ENCODE peak calls at places on chromosomes 1 and 21, in nine cellular contexts. J is smooth muscle cell of the brain vasculature; G is activated T-cell treated with anti-CD3 and anti-CD28 coated beads for 48 hours; L is pancreas; D is NCI-H510A treated with DMSO at 0.1 percent for 48 hours; N is left kidney; A is activated effector memory CD4-positive, alpha-beta T cell treated with anti-CD3 and anti-CD28 coated beads, Interleukin-2, amount 50 U/mL, for 16 hours; Z is caudate nucleus; S is CD8-positive, alpha-beta memory T cell. V is an unnamed sample.

GRCh38 chr1:220219865-220220698 is 52.2 kb downstream of the RAB3GAP2 start:
- DNase-seq in G (no peak), D (no peak), J (no peak), L (no peak), N (no peak), S (no peak), Z (no peak), A (no peak), V (no peak)

GRCh38 chr1:104648269-104648691 is 898.6 kb downstream of the AMY1C start:
- DNase-seq in L (no peak), A (no peak), Z (no peak), G (no peak), N (peak), J (no peak), S (no peak), D (peak), V (no peak)

GRCh38 chr1:70990460-70991253 is 57.0 kb downstream of the PTGER3 start:
- DNase-seq in G (no peak), J (no peak), S (no peak), D (peak), L (no peak), N (peak), A (no peak), Z (no peak), V (no peak)

GRCh38 chr1:227437495-227438008 is 119.3 kb upstream of the CDC42BPA start:
- DNase-seq in L (no peak), A (no peak), S (no peak), G (no peak), D (peak), J (peak), Z (no peak), N (peak), V (no peak)

GRCh38 chr21:25175938-25176337 is 431.3 kb downstream of the MRPL39 start:
- DNase-seq in L (no peak), D (no peak), S (no peak), N (no peak), J (no peak), G (no peak), Z (no peak), A (no peak), V (no peak)

GRCh38 chr1:201347498-201348210 is 29.8 kb downstream of the TNNT2 start:
- DNase-seq in S (no peak), Z (no peak), L (no peak), D (no peak), J (no peak), A (no peak), N (no peak), G (no peak), V (no peak)

GRCh38 chr1:204647114-204647804 is 38.3 kb downstream of the LRRN2 start:
- DNase-seq in Z (no peak), G (peak), A (no peak), S (no peak), L (no peak), D (peak), N (peak), J (no peak), V (peak)

GRCh38 chr1:195804547-195804946 is 803.7 kb downstream of the KCNT2 start:
- DNase-seq in D (peak), S (no peak), J (no peak), A (no peak), L (no peak), N (no peak), Z (no peak), G (no peak), V (no peak)

GRCh38 chr1:18902523-18903312 is at the start of gene ALDH4A1:
- DNase-seq in N (peak), Z (peak), D (peak), A (peak), J (peak), G (peak), S (peak), L (peak), V (peak)

GRCh38 chr1:153919879-153920852 is 2.6 kb downstream of the GATAD2B start:
- DNase-seq in L (no peak), A (no peak), J (no peak), N (peak), Z (no peak), D (peak), S (no peak), G (no peak), V (no peak)

GRCh38 chr1:185170291-185170848 is 13.4 kb downstream of the SWT1 start:
- DNase-seq in A (no peak), G (peak), J (peak), D (peak), L (no peak), Z (peak), N (peak), S (no peak), V (no peak)

GRCh38 chr1:44713321-44713781 is 17.6 kb downstream of the RNU5D-1 start:
- DNase-seq in Z (no peak), D (peak), G (no peak), N (peak), S (no peak), A (no peak), L (no peak), J (no peak), V (no peak)

GRCh38 chr1:85581802-85582686 is 1.5 kb downstream of the CCN1 start:
- DNase-seq in A (no peak), S (no peak), Z (no peak), G (no peak), L (no peak), N (peak), D (peak), J (no peak), V (peak)

GRCh38 chr1:25549273-25550154 is 6.1 kb downstream of the LDLRAP1 start:
- DNase-seq in S (peak), J (no peak), D (peak), N (no peak), G (peak), Z (no peak), A (peak), L (no peak), V (no peak)

GRCh38 chr1:70486676-70487470 is 75.8 kb downstream of the CTH start:
- DNase-seq in Z (no peak), J (peak), S (no peak), A (no peak), G (no peak), L (peak), N (no peak), D (no peak), V (no peak)

GRCh38 chr1:187070076-187070475 is 241.3 kb downstream of the PLA2G4A start:
- DNase-seq in D (no peak), N (no peak), J (no peak), G (no peak), Z (no peak), A (no peak), S (no peak), L (no peak), V (no peak)

GRCh38 chr21:45032332-45032731 is 42.0 kb upstream of the ADARB1 start:
- DNase-seq in L (no peak), Z (no peak), G (no peak), A (no peak), J (no peak), D (no peak), S (no peak), N (no peak), V (no peak)

GRCh38 chr21:46092811-46093667 is 4.9 kb upstream of the COL6A2 start:
- DNase-seq in D (no peak), L (no peak), G (no peak), A (no peak), J (no peak), S (no peak), Z (no peak), N (no peak), V (peak)

GRCh38 chr1:62295921-62296451 is 23.2 kb downstream of the KANK4 start:
- DNase-seq in A (no peak), L (no peak), Z (no peak), J (peak), D (no peak), N (peak), S (no peak), G (no peak), V (no peak)

GRCh38 chr1:179708434-179709195 is 34.5 kb upstream of the FAM163A start:
- DNase-seq in D (no peak), L (no peak), A (no peak), G (no peak), N (no peak), Z (no peak), J (no peak), S (no peak), V (no peak)

GRCh38 chr1:198449727-198450433 is 90.6 kb downstream of the ATP6V1G3 start:
- DNase-seq in J (no peak), L (no peak), Z (no peak), S (no peak), N (no peak), D (no peak), G (no peak), A (no peak), V (no peak)

GRCh38 chr1:201245082-201245481 is 38.2 kb upstream of the PKP1 start:
- DNase-seq in J (no peak), D (peak), L (no peak), S (no peak), N (no peak), Z (no peak), G (no peak), A (peak), V (no peak)

GRCh38 chr21:44299085-44299457 is 782 bp upstream of the PFKL start:
- DNase-seq in D (no peak), Z (no peak), L (no peak), G (no peak), S (no peak), A (no peak), N (peak), J (no peak), V (no peak)

GRCh38 chr1:154944422-154945159 is 8.1 kb upstream of the PMVK start:
- DNase-seq in N (no peak), A (no peak), L (no peak), Z (no peak), S (no peak), J (no peak), G (no peak), D (no peak), V (no peak)

GRCh38 chr1:201508809-201509208 is 1.9 kb upstream of the CSRP1 start:
- DNase-seq in L (no peak), D (no peak), A (no peak), J (no peak), S (no peak), N (no peak), Z (no peak), G (no peak), V (no peak)

GRCh38 chr1:204493882-204494280 is 724 bp downstream of the PIK3C2B start:
- DNase-seq in S (peak), A (peak), G (peak), L (peak), N (peak), Z (peak), D (peak), J (no peak), V (peak)

GRCh38 chr1:109803901-109804331 is 40.2 kb upstream of the EPS8L3 start:
- DNase-seq in D (no peak), L (peak), G (no peak), N (no peak), S (no peak), Z (no peak), J (no peak), A (peak), V (no peak)

GRCh38 chr1:210446479-210446878 is 117.8 kb downstream of the HHAT start:
- DNase-seq in G (peak), Z (peak), L (no peak), S (peak), A (peak), N (peak), D (peak), J (peak), V (no peak)

GRCh38 chr1:239707615-239708014 is 321.2 kb downstream of the CHRM3 start:
- DNase-seq in S (no peak), J (no peak), G (no peak), A (no peak), N (no peak), L (no peak), D (no peak), Z (no peak), V (no peak)

V was measured in ureter.